ENCODE peak calls at places on chromosomes 13 and 19, in four cellular contexts. F, T, O and D are unnamed samples.

GRCh38 chr19:54481326-54481930 is 8.3 kb upstream of the CDC42EP5 start:
- DNase-seq in F (no peak), T (no peak), O (peak; percentile 42), D (no peak)

GRCh38 chr13:106103779-106104178 is 431.7 kb downstream of the EFNB2 start:
- DNase-seq in F (no peak), T (no peak), O (peak; percentile 44), D (no peak)

GRCh38 chr19:3660493-3661219 is 34.1 kb upstream of the CACTIN start:
- DNase-seq in F (no peak), T (no peak), O (no peak), D (no peak)

GRCh38 chr19:13633109-13633508 is 126.8 kb upstream of the CACNA1A start:
- DNase-seq in F (no peak), T (no peak), O (no peak), D (no peak)

GRCh38 chr19:49094505-49095482 is 9.5 kb downstream of the SNRNP70 start:
- DNase-seq in F (no peak), T (no peak), O (no peak), D (no peak)

GRCh38 chr13:46850214-46850613 is 46.6 kb downstream of the HTR2A start:
- DNase-seq in F (no peak), T (no peak), O (no peak), D (no peak)

GRCh38 chr19:7855426-7856276 is 18.5 kb downstream of the PRR36 start:
- DNase-seq in F (no peak), T (no peak), O (no peak), D (no peak)

GRCh38 chr19:54369082-54369691 is 4.5 kb upstream of the LAIR1 start:
- DNase-seq in F (no peak), T (no peak), O (no peak), D (no peak)

GRCh38 chr13:98912846-98913245 is 65.0 kb downstream of the DOCK9 start:
- DNase-seq in F (no peak), T (no peak), O (no peak), D (no peak)

GRCh38 chr19:50547385-50548190 is 20.6 kb downstream of the LRRC4B start:
- DNase-seq in F (no peak), T (no peak), O (no peak), D (no peak)

GRCh38 chr19:28500982-28501633 is 711.8 kb downstream of the UQCRFS1 start:
- DNase-seq in F (no peak), T (no peak), O (no peak), D (no peak)

GRCh38 chr13:109345433-109345941 is 440.9 kb downstream of the IRS2 start:
- DNase-seq in F (no peak), T (no peak), O (peak; percentile 4), D (no peak)

GRCh38 chr13:41311607-41312500 is 787 bp downstream of the NAA16 start:
- DNase-seq in F (peak; percentile 28), T (no peak), O (peak; percentile 33), D (no peak)

GRCh38 chr13:70432276-70432805 is 324.1 kb upstream of the KLHL1 start:
- DNase-seq in F (no peak), T (no peak), O (no peak), D (no peak)

GRCh38 chr13:32087955-32088747 is 56.6 kb downstream of the FRY start:
- DNase-seq in F (no peak), T (no peak), O (no peak), D (no peak)

GRCh38 chr13:95235199-95235726 is 66.0 kb downstream of the ABCC4 start:
- DNase-seq in F (no peak), T (no peak), O (no peak), D (no peak)

GRCh38 chr19:16024266-16025107 is 51.8 kb upstream of the TPM4 start:
- DNase-seq in F (no peak), T (no peak), O (no peak), D (no peak)

GRCh38 chr13:106734185-106734584 is 166.2 kb upstream of the ARGLU1 start:
- DNase-seq in F (no peak), T (no peak), O (no peak), D (no peak)

GRCh38 chr19:33569822-33570221 is 48.2 kb upstream of the PEPD start:
- DNase-seq in F (no peak), T (no peak), O (no peak), D (no peak)

DNA sequence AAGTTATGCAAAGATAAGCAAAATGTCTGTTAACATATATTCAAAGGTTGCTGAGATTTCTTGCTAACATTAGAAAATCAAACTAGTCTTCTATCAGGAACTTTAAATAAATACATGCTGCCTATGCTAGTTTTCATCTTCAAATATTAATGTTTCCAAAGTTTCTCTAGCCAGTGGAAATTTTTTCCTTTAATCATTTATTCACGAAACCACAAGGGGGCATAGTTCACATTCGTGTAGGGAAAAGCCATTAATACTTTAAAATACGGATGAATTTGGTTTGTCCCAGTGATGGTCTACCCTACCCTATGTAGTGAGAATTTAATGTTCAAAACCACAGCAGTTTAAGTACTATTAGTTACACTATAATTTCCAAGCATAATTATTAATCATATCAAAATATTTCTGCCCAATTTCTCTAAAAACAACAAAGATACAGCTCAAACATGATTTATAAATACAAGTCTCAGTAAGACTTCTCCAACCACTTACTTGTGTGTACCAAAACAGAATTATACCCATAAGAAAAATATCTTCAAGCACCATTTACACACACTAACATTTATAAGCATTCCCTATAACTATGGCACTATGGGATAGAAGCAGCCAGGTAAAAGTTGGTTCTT is 16.2 kb downstream of the NUFIP1 start:
- DNase-seq in F (no peak), T (no peak), O (peak; percentile 26), D (no peak)
- TF ChIP-seq CTCF in F (peak; percentile 56), T (no peak), O (peak; percentile 76), D (peak; percentile 83)

GRCh38 chr19:17327654-17328516 is 6.8 kb downstream of the ANO8 start:
- DNase-seq in F (no peak), T (peak; percentile 56), O (peak; percentile 72), D (no peak)
- TF ChIP-seq CTCF in F (no peak), T (no peak), O (no peak), D (peak; percentile 72)

GRCh38 chr19:1783354-1783753 is 28.7 kb downstream of the ATP8B3 start:
- DNase-seq in F (no peak), T (no peak), O (no peak), D (no peak)

GRCh38 chr19:1779604-1779973 is 26.3 kb downstream of the ONECUT3 start:
- DNase-seq in F (no peak), T (no peak), O (no peak), D (no peak)

GRCh38 chr19:1782501-1782900 is 29.2 kb downstream of the ONECUT3 start:
- DNase-seq in F (no peak), T (no peak), O (no peak), D (no peak)

GRCh38 chr19:1777149-1777548 is 23.8 kb downstream of the ONECUT3 start:
- DNase-seq in F (no peak), T (no peak), O (no peak), D (no peak)

GRCh38 chr19:1780272-1780957 is 27.1 kb downstream of the ONECUT3 start:
- DNase-seq in F (no peak), T (no peak), O (no peak), D (no peak)
- TF ChIP-seq CTCF in F (no peak), T (no peak), O (no peak), D (no peak)

GRCh38 chr19:40381321-40381720 is 8.7 kb downstream of the HIPK4 start:
- DNase-seq in F (no peak), T (no peak), O (no peak), D (no peak)
- TF ChIP-seq CTCF in F (no peak), T (no peak), O (no peak), D (peak; percentile 38)